ENCODE peak calls at places on chromosomes 6 and 20, in six cellular contexts. U is HS-27A; Q is neuronal stem cell; F is naive thymus-derived CD4-positive, alpha-beta T cell; A is stimulated activated CD8-positive, alpha-beta memory T cell treated with anti-CD3 and anti-CD28 coated beads, Interleukin-15, amount 100 ng/mL, for 24 hours; X is neural crest cell. J is an unnamed sample.

GRCh38 chr6:10215711-10216110 is 199.2 kb downstream of the TFAP2A start:
- DNase-seq in U (no peak), Q (no peak), F (no peak), A (no peak), X (no peak), J (no peak)

GRCh38 chr6:136609878-136610706 is 59.9 kb upstream of the MAP7 start:
- DNase-seq in U (peak), Q (no peak), F (no peak), A (no peak), X (no peak), J (peak)

GRCh38 chr6:170516783-170517616 is 36.1 kb downstream of the PSMB1 start:
- DNase-seq in U (peak), Q (peak), F (peak), A (no peak), X (peak), J (peak)

GRCh38 chr6:8819446-8819845 is 384.1 kb upstream of the SLC35B3 start:
- DNase-seq in U (no peak), Q (no peak), F (no peak), A (no peak), X (no peak), J (no peak)

GRCh38 chr6:33935439-33936080 is 131.8 kb upstream of the MLN start:
- DNase-seq in U (no peak), Q (no peak), F (no peak), A (no peak), X (no peak), J (no peak)

GRCh38 chr6:16338577-16339262 is 100.3 kb downstream of the GMPR start:
- DNase-seq in U (peak), Q (no peak), F (no peak), A (no peak), X (no peak), J (no peak)

GRCh38 chr6:36131517-36132220 is 1.4 kb downstream of the MAPK13 start:
- DNase-seq in U (no peak), Q (no peak), F (peak), A (no peak), X (no peak), J (no peak)

GRCh38 chr6:113120214-113120576 is 737.0 kb upstream of the MARCKS start:
- DNase-seq in U (peak), Q (no peak), F (no peak), A (no peak), X (no peak), J (no peak)

GRCh38 chr6:122428781-122429180 is 29.3 kb downstream of the HSF2 start:
- DNase-seq in U (no peak), Q (no peak), F (no peak), A (no peak), X (no peak), J (no peak)

GRCh38 chr6:45667265-45667664 is 289.5 kb upstream of the SUPT3H start:
- DNase-seq in U (no peak), Q (no peak), F (no peak), A (no peak), X (no peak), J (no peak)

GRCh38 chr6:1379026-1379809 is 10.2 kb upstream of the FOXF2 start:
- DNase-seq in U (no peak), Q (peak), F (no peak), A (no peak), X (no peak), J (no peak)

GRCh38 chr6:39215640-39216158 is 13.6 kb downstream of the KCNK5 start:
- DNase-seq in U (no peak), Q (no peak), F (no peak), A (no peak), X (no peak), J (no peak)

GRCh38 chr20:44302026-44302669 is 8.9 kb downstream of the FITM2 start:
- DNase-seq in U (no peak), Q (no peak), F (no peak), A (no peak), X (no peak), J (no peak)